ENCODE peak calls at places on chromosomes 3 and 15, in six cellular contexts. Z, C, Y, X, K and I are unnamed samples.

GRCh38 chr3:94525039-94525438 is 462.2 kb downstream of the NSUN3 start:
- DNase-seq in Z (no peak), C (no peak), Y (no peak), X (no peak), K (no peak), I (no peak)

GRCh38 chr15:79989682-79990081 is 18.7 kb upstream of the BCL2A1 start:
- DNase-seq in Z (peak), C (no peak), Y (no peak), X (no peak), K (no peak), I (no peak)

GRCh38 chr3:107523361-107524213 is 825 bp downstream of the BBX start:
- DNase-seq in Z (peak), C (peak), Y (peak), X (peak), K (no peak), I (peak)

GRCh38 chr3:42739401-42740158 is 33.5 kb downstream of the CCDC13 start:
- DNase-seq in Z (peak), C (no peak), Y (peak), X (no peak), K (peak), I (peak)

GRCh38 chr15:62868507-62868906 is 174.0 kb upstream of the TPM1 start:
- DNase-seq in Z (no peak), C (no peak), Y (no peak), X (no peak), K (no peak), I (no peak)

GRCh38 chr15:101244039-101244781 is 7.6 kb downstream of the CHSY1 start:
- DNase-seq in Z (no peak), C (no peak), Y (no peak), X (no peak), K (no peak), I (no peak)

GRCh38 chr15:56732135-56732880 is 1.0 kb downstream of the ZNF280D start:
- DNase-seq in Z (no peak), C (no peak), Y (no peak), X (no peak), K (no peak), I (no peak)

GRCh38 chr15:78077860-78078187 is 313 bp upstream of the TBC1D2B start:
- DNase-seq in Z (no peak), C (no peak), Y (no peak), X (no peak), K (no peak), I (no peak)

GRCh38 chr3:139378587-139378986 is 10.9 kb downstream of the COPB2 start:
- DNase-seq in Z (no peak), C (no peak), Y (no peak), X (no peak), K (no peak), I (no peak)

GRCh38 chr3:193347507-193348501 is 30.7 kb downstream of the ATP13A5 start:
- DNase-seq in Z (no peak), C (no peak), Y (no peak), X (no peak), K (no peak), I (no peak)

GRCh38 chr3:75035146-75035545 is 420.7 kb upstream of the CNTN3 start:
- DNase-seq in Z (no peak), C (no peak), Y (no peak), X (no peak), K (no peak), I (no peak)

GRCh38 chr3:15099364-15100098 is 583 bp upstream of the RBSN start:
- DNase-seq in Z (peak), C (no peak), Y (no peak), X (no peak), K (no peak), I (no peak)

GRCh38 chr3:96863129-96863740 is 48.8 kb downstream of the EPHA6 start:
- DNase-seq in Z (no peak), C (no peak), Y (no peak), X (no peak), K (no peak), I (no peak)

GRCh38 chr3:126357299-126358037 is at the start of gene KLF15:
- DNase-seq in Z (peak), C (peak), Y (peak), X (peak), K (peak), I (peak)

GRCh38 chr15:23384371-23384770 is 29.8 kb downstream of the GOLGA8S start:
- DNase-seq in Z (no peak), C (no peak), Y (no peak), X (no peak), K (no peak), I (no peak)